ENCODE peak calls at places on chromosomes 4 and X, in four cellular contexts. K is upper lobe of left lung, U is A549, J is SK-N-MC. T is an unnamed sample.

GRCh38 chrX:154411981-154412340 is 622 bp downstream of the TAFAZZIN start:
- DNase-seq in J (no peak), K (no peak), U (peak), T (no peak)

GRCh38 chr4:151743128-151743854 is 17.5 kb downstream of the GATB start:
- DNase-seq in U (no peak), K (no peak), J (no peak), T (no peak)

GRCh38 chr4:72846280-72847111 is 223.0 kb downstream of the COX18 start:
- DNase-seq in U (peak), J (no peak), K (no peak), T (peak)

GRCh38 chr4:62953752-62954151 is 1455.5 kb downstream of the TECRL start:
- DNase-seq in K (no peak), J (no peak), U (no peak), T (no peak)

GRCh38 chr4:163672751-163673150 is 178.3 kb downstream of the TMA16 start:
- DNase-seq in J (no peak), K (no peak), U (no peak), T (no peak)

GRCh38 chr4:41145571-41146078 is 68.7 kb downstream of the APBB2 start:
- DNase-seq in J (no peak), U (no peak), K (no peak), T (no peak)

GRCh38 chr4:18733956-18734872 is 712.7 kb upstream of the LCORL start:
- DNase-seq in K (no peak), U (no peak), J (no peak), T (no peak)

GRCh38 chr4:145734576-145735329 is 54.8 kb downstream of the C4orf51 start:
- DNase-seq in J (no peak), K (no peak), U (peak), T (peak)

GRCh38 chr4:73520821-73521220 is 39.3 kb downstream of the AFM start:
- DNase-seq in U (peak), J (peak), K (no peak), T (no peak)

GRCh38 chr4:167622481-167623240 is 388.4 kb upstream of the SPOCK3 start:
- DNase-seq in K (no peak), J (no peak), U (peak), T (no peak)

GRCh38 chrX:3346436-3347329 is at the start of gene MXRA5:
- DNase-seq in J (no peak), U (no peak), K (peak), T (no peak)

GRCh38 chrX:50905334-50905733 is 5.2 kb upstream of the BMP15 start:
- DNase-seq in K (no peak), J (no peak), U (peak), T (no peak)

GRCh38 chr4:116180056-116180690 is 905.2 kb downstream of the TRAM1L1 start:
- DNase-seq in J (peak), U (peak), K (no peak), T (no peak)

GRCh38 chrX:17511556-17511955 is 136.6 kb downstream of the NHS start:
- DNase-seq in K (no peak), U (no peak), J (no peak), T (no peak)

GRCh38 chr4:61210186-61210939 is 10.2 kb downstream of the ADGRL3 start:
- DNase-seq in U (no peak), K (no peak), J (no peak), T (no peak)

GRCh38 chr4:45199736-45200135 is 473.4 kb upstream of the GNPDA2 start:
- DNase-seq in U (no peak), J (no peak), K (no peak), T (no peak)

GRCh38 chr4:15031993-15032660 is 29.8 kb downstream of the CPEB2 start:
- DNase-seq in J (no peak), U (no peak), K (no peak), T (no peak)

GRCh38 chrX:66638591-66639500 is at the start of gene EDA2R:
- DNase-seq in J (no peak), K (peak), U (peak), T (no peak)

GRCh38 chrX:48498374-48498809 is 10.4 kb upstream of the PORCN start:
- DNase-seq in U (no peak), J (no peak), K (no peak), T (peak)

GRCh38 chr4:26594778-26595177 is 10.9 kb downstream of the TBC1D19 start:
- DNase-seq in K (no peak), J (no peak), U (no peak), T (no peak)

GRCh38 chr4:44583393-44583792 is 68.0 kb downstream of the YIPF7 start:
- DNase-seq in J (no peak), K (no peak), U (peak), T (no peak)

GRCh38 chr4:95219109-95219508 is 329.7 kb downstream of the UNC5C start:
- DNase-seq in K (no peak), J (no peak), U (no peak), T (no peak)

GRCh38 chrX:64894454-64895038 is 81.7 kb downstream of the ZC4H2 start:
- DNase-seq in U (peak), K (no peak), J (no peak), T (no peak)

GRCh38 chrX:145405012-145405411 is 157.7 kb downstream of the SPANXN1 start:
- DNase-seq in U (peak), J (peak), K (no peak), T (no peak)

GRCh38 chrX:10098235-10098819 is 58.4 kb upstream of the CLCN4 start:
- DNase-seq in U (no peak), J (no peak), K (no peak), T (no peak)

GRCh38 chrX:55451125-55451524 is 802 bp upstream of the MAGEH1 start:
- DNase-seq in J (no peak), K (no peak), U (no peak), T (no peak)

GRCh38 chr4:121764702-121765367 is at the start of gene SMIM43:
- DNase-seq in K (peak), U (no peak), J (no peak), T (no peak)

GRCh38 chr4:121765941-121766538 is 1.1 kb upstream of the SMIM43 start:
- DNase-seq in K (no peak), J (no peak), U (no peak), T (no peak)

GRCh38 chr4:121760205-121760604 is 4.8 kb downstream of the SMIM43 start:
- DNase-seq in K (no peak), J (no peak), U (no peak), T (no peak)

GRCh38 chr4:121765368-121765705 is 373 bp upstream of the SMIM43 start:
- DNase-seq in K (no peak), U (no peak), J (no peak), T (no peak)

DNA sequence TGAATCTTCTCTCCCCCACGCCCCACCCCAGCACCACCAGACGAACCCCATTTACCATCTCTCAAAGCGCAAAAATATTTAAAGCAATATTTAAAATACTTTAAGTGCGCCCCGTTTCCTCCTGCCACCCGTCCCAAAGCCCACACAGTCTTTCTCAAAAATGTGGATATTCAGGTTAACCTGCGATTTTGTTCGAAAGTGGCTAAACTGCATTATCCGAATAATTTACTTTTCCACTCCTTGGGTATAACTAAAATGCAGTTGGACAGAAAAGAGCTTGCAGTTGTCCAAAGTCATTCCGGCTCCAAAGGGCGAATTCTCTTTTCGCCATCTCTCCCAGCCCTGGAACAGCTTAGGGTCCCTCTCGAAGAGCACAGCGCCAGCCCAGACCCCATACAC is 662 bp downstream of the SMIM43 start:
- DNase-seq in K (no peak), J (no peak), U (no peak), T (no peak)
- H3K4me3 ChIP-seq in K (peak), J (peak), U (peak), T (no peak)

GRCh38 chr4:83931659-83932058 is 395.8 kb downstream of the GPAT3 start:
- DNase-seq in K (no peak), U (no peak), J (no peak), T (no peak)
- H3K27ac ChIP-seq in K (no peak), U (no peak), J (no peak), T (no peak)

DNA sequence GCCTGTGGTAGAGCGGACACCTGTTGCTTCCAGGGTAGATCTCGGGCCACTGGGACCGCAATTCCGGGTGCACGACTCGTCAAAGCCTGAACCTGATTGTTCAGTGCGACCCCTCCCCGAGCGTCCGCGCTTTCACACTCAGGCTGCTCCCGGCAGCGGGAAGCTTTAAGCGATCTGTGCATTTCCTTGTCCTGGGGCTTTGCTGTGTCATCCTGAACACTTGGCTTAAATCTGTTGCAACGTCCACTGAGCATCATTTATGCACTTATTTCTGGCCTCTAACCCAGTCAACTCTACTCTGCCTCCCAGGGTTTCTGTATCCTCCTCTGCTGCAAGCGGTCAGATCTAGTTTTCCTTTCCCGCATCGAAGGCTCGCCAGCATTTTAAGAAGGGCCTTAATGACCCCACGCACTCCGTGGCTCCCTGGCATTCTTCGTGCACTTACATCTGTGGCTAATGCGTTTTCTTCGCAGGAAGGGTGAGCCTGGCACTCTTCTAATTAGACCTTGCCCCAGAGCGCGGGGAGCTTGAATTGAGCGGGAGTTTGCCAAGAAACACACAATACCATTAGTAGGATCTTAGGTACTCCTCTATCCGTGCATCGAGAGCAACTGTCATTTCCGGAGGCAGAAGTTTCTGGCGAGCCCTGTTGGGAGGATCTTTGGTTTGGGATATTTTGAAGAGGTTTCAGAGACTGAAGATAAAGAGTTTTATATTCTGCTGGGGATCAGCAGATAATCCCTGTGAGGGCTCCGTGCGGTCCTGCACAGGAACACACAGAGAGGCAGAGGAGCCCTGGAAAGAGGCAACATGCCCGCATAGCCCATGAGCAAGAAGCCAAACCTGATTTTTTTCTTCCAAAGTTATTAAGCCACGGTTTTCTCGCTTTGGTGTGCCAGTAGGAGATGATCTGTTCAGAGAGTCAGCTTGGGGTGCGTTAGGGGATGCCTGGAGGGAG is 654 bp upstream of the DDIT4L start:
- DNase-seq in U (peak), J (no peak), K (no peak), T (peak)
- H3K4me3 ChIP-seq in U (peak), J (no peak), K (peak), T (peak)

GRCh38 chr4:186919340-186919739 is 195.7 kb upstream of the FAT1 start:
- DNase-seq in J (no peak), U (no peak), K (no peak), T (no peak)
- H3K27ac ChIP-seq in J (no peak), U (no peak), K (no peak), T (no peak)

T was measured in PC-9.